ENCODE peak calls at places on chromosomes 3 and 15, in eight cellular contexts. I is lower lobe of right lung; H is midbrain; T is NCI-H187; C is transverse colon; P is naive thymus-derived CD4-positive, alpha-beta T cell; X is tibial artery; E is upper lobe of right lung. Y is an unnamed sample.

GRCh38 chr3:177777699-177778098 is 580.4 kb upstream of the TBL1XR1 start:
- DNase-seq in I (peak; percentile 56), H (peak; percentile 59), T (peak; percentile 22), C (peak; percentile 69), P (no peak), X (peak; percentile 63), E (peak; percentile 68), Y (no peak)

GRCh38 chr15:91909111-91909510 is 55.6 kb downstream of the SLCO3A1 start:
- DNase-seq in I (no peak), H (no peak), T (no peak), C (no peak), P (no peak), X (no peak), E (no peak), Y (no peak)

GRCh38 chr3:128473180-128473519 is 6.5 kb upstream of the DNAJB8 start:
- DNase-seq in I (no peak), H (no peak), T (no peak), C (no peak), P (no peak), X (no peak), E (no peak), Y (no peak)

GRCh38 chr3:152738656-152739055 is 96.3 kb upstream of the P2RY1 start:
- DNase-seq in I (no peak), H (no peak), T (no peak), C (no peak), P (no peak), X (no peak), E (no peak), Y (no peak)

GRCh38 chr3:171446801-171447578 is 13.2 kb downstream of the TNIK start:
- DNase-seq in I (no peak), H (no peak), T (no peak), C (no peak), P (no peak), X (no peak), E (no peak), Y (no peak)

GRCh38 chr3:42961633-42962032 is 17.5 kb upstream of the GASK1A start:
- DNase-seq in I (no peak), H (peak; percentile 74), T (no peak), C (peak; percentile 37), P (no peak), X (no peak), E (no peak), Y (peak; percentile 4)

GRCh38 chr15:72319360-72319984 is 485 bp downstream of the CELF6 start:
- DNase-seq in I (peak; percentile 84), H (peak; percentile 67), T (no peak), C (peak; percentile 58), P (peak; percentile 53), X (peak; percentile 74), E (peak; percentile 87), Y (no peak)

GRCh38 chr15:52559583-52559982 is 9.2 kb downstream of the ARPP19 start:
- DNase-seq in I (no peak), H (no peak), T (no peak), C (no peak), P (no peak), X (no peak), E (no peak), Y (no peak)

GRCh38 chr15:79025802-79026201 is 64.8 kb downstream of the RASGRF1 start:
- DNase-seq in I (no peak), H (no peak), T (no peak), C (no peak), P (no peak), X (no peak), E (no peak), Y (no peak)

GRCh38 chr3:61901481-61901880 is 340.1 kb downstream of the PTPRG start:
- DNase-seq in I (no peak), H (no peak), T (no peak), C (no peak), P (no peak), X (no peak), E (no peak), Y (no peak)

Y was measured in NCI-H510A.